ENCODE peak calls at places on chromosomes 6 and 20, in six cellular contexts. N is psoas muscle; R is GM23338; X is gastrocnemius medialis; H is CD8-positive, alpha-beta T cell; P is cardiac muscle cell. L is an unnamed sample.

GRCh38 chr20:50029697-50030428 is 47.1 kb downstream of the SNAI1 start:
- DNase-seq in N (peak; percentile 77), R (no peak), X (peak; percentile 43), H (no peak), P (peak; percentile 98), L (peak; percentile 78)

GRCh38 chr6:160808263-160808662 is 106.2 kb downstream of the PLG start:
- DNase-seq in N (no peak), R (no peak), X (no peak), H (no peak), P (no peak), L (no peak)

GRCh38 chr6:39357998-39358686 is 35.6 kb upstream of the KCNK16 start:
- DNase-seq in N (no peak), R (no peak), X (no peak), H (no peak), P (peak; percentile 89), L (no peak)

GRCh38 chr6:84271086-84271716 is 43.8 kb upstream of the CEP162 start:
- DNase-seq in N (no peak), R (no peak), X (no peak), H (no peak), P (no peak), L (no peak)

GRCh38 chr6:77447254-77447653 is 16.0 kb downstream of the HTR1B start:
- DNase-seq in N (no peak), R (no peak), X (no peak), H (no peak), P (peak; percentile 60), L (no peak)

GRCh38 chr6:165183071-165183470 is 126.3 kb downstream of the C6orf118 start:
- DNase-seq in N (no peak), R (no peak), X (no peak), H (no peak), P (no peak), L (no peak)

GRCh38 chr6:81480139-81480538 is 272.3 kb downstream of the TENT5A start:
- DNase-seq in N (no peak), R (no peak), X (no peak), H (no peak), P (no peak), L (no peak)

GRCh38 chr6:37190159-37190535 is 20.2 kb downstream of the PIM1 start:
- DNase-seq in N (no peak), R (no peak), X (no peak), H (no peak), P (no peak), L (no peak)

GRCh38 chr20:64091762-64092161 is 7.6 kb upstream of the LKAAEAR1 start:
- DNase-seq in N (no peak), R (peak; percentile 60), X (no peak), H (no peak), P (no peak), L (no peak)

GRCh38 chr6:129748901-129749748 is 39.1 kb upstream of the ARHGAP18 start:
- DNase-seq in N (no peak), R (no peak), X (no peak), H (no peak), P (peak; percentile 37), L (no peak)

GRCh38 chr6:38021029-38021428 is 201.5 kb downstream of the ZFAND3 start:
- DNase-seq in N (no peak), R (no peak), X (no peak), H (no peak), P (no peak), L (no peak)

DNA sequence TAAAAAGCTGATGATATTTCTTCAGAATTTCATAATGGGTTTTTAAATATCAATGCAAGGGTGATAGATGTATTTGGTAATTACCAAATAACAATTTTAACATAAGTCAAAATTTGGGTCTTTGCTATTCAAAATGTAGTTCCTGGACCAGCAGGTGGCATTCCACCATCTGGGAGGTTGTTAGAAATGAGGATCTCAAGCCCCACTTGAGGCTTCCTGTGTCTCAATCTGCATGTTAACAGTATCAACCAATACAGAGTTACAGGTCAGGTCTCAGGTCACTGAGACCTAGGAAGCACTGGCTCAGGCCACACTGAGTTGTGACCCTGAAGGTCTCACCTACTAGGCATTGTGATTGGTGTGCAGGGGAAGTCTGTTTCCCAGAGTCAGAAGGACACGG is 57.2 kb upstream of the MTRF1L start:
- DNase-seq in N (no peak), R (peak; percentile 44), X (no peak), H (no peak), P (no peak), L (no peak)
- TF ChIP-seq CTCF in N (no peak), R (peak; percentile 29), X (no peak), H (no peak), P (no peak), L (no peak)

GRCh38 chr20:59027746-59028320 is 4.3 kb downstream of the ATP5F1E start:
- DNase-seq in N (no peak), R (no peak), X (no peak), H (no peak), P (peak; percentile 65), L (no peak)

GRCh38 chr20:59025511-59025910 is 6.3 kb downstream of the TUBB1 start:
- DNase-seq in N (no peak), R (no peak), X (no peak), H (no peak), P (no peak), L (no peak)

GRCh38 chr20:59025086-59025485 is 5.9 kb downstream of the TUBB1 start:
- DNase-seq in N (no peak), R (no peak), X (no peak), H (no peak), P (no peak), L (no peak)

GRCh38 chr20:59028812-59029211 is 3.3 kb downstream of the ATP5F1E start:
- DNase-seq in N (no peak), R (no peak), X (no peak), H (no peak), P (no peak), L (no peak)

GRCh38 chr20:59026904-59027745 is 5.0 kb downstream of the ATP5F1E start:
- DNase-seq in N (no peak), R (no peak), X (no peak), H (no peak), P (no peak), L (no peak)
- H3K4me1 ChIP-seq in N (peaks cover 34% of the 10 kb centered on the region), R (peaks cover 26% of the 10 kb centered on the region), X (peaks cover 45% of the 10 kb centered on the region), H (peaks cover 54% of the 10 kb centered on the region), P (peaks cover 17% of the 10 kb centered on the region), L (peaks cover 50% of the 10 kb centered on the region)

DNA sequence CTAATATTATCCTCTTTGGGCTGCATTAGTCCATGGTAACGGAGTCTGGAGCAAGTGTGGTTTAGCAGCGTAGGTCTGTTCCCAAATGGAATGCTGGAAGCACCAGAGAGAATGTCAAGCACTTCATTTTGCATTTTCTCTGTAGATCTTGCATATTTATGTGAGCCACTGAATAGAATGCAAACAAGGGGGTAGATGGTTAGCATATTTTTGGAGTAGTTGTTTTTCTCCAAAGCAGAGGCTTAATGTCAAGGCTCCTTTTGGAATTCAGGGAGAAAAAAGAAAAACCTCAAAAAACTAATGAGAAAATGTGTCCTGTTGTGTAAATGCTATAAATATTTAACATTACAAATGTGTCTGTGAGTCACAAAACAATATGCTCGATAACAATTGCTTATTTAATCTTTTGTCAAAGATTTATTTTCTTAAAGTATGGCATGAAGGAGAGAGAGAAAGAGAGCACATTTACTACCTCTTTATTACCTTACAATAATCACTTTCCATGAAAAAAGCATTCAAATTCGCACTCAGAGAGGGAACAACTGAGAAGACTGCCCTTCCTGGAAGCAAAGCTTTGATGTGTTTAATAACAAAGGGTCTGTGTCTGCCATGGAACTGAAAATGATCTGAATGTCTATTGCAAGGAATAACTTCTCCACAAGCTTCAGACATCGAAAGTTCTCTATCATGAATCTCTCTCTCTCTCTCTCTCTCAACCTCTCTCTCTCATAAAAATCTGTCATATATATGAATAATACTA is 308.8 kb downstream of the HDGFL1 start:
- DNase-seq in N (no peak), R (peak; percentile 88), X (no peak), H (no peak), P (peak; percentile 92), L (no peak)
- H3K27ac ChIP-seq in N (no peak overlapping the region), R (peak overlapping the region; percentile 90), X (no peak overlapping the region), H (no peak overlapping the region), P (no peak overlapping the region), L (peak overlapping the region; percentile 50)

GRCh38 chr6:142301421-142302391 is at the start of gene ADGRG6:
- DNase-seq in N (peak; percentile 56), R (peak; percentile 87), X (no peak), H (peak; percentile 34), P (peak; percentile 38), L (peak; percentile 67)
- TF ChIP-seq CTCF in N (no peak), R (peak; percentile 19), X (no peak), H (no peak), P (peak; percentile 5), L (no peak)

DNA sequence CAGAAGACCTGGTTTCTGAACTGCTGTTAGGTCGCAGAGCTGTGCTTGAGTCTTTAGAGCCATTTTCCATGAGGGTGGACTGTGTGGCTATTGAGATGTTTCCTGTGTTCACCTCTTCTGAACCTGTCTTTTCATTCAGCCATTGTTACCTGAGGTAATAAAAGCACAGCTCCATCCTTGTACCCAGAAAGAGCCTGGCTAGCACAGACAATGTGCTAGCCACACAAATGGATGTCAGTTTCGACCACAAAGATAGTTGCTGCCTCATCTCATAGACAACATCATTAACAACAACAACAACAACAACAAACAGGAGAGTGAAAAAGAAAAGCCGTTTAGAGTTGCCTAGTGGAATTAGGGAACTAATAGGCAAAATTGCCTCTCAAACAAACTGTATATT is 114.7 kb downstream of the MYO6 start:
- DNase-seq in N (no peak), R (no peak), X (no peak), H (no peak), P (no peak), L (no peak)
- H3K4me1 ChIP-seq in N (no peaks in the 10 kb centered on the region), R (no peaks in the 10 kb centered on the region), X (no peaks in the 10 kb centered on the region), H (no peaks in the 10 kb centered on the region), P (peaks cover 12% of the 10 kb centered on the region), L (no peaks in the 10 kb centered on the region)

DNA sequence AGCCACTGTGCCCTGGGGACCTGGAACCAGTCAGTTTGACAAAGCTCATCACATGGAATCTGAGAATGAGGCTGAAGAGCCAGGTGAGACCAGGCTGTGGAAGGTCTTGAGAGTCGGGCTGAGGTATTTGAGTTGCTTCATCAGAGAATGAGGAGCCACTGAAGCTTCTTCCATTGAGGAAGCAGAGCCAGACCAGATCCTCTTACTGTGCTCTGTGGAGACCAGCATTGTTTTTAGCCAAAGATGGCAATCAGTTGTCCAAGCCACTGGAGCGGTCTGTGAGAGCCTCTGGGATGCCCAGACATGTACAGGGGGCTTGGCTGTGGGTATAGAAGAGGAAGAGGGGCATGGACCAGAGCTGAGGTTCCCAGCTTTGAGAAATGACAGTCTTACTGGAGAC is 6.1 kb upstream of the EPB41L1 start:
- DNase-seq in N (no peak), R (no peak), X (no peak), H (no peak), P (no peak), L (no peak)
- H3K27ac ChIP-seq in N (no peak overlapping the region), R (no peak overlapping the region), X (peak overlapping the region; percentile 2), H (no peak overlapping the region), P (no peak overlapping the region), L (no peak overlapping the region)

L was measured in tibial artery.